ENCODE peak calls at places on chromosomes 12 and 14, in four cellular contexts. F is natural killer cell, O is thoracic aorta, K is Calu3. S is an unnamed sample.

GRCh38 chr12:32558941-32559340 is 120.2 kb upstream of the DNM1L start:
- DNase-seq in F (no peak), O (no peak), K (no peak), S (no peak)

GRCh38 chr12:132622437-132623071 is 4.0 kb downstream of the P2RX2 start:
- DNase-seq in F (no peak), O (peak), K (no peak), S (no peak)

GRCh38 chr12:128381537-128381936 is 114.6 kb downstream of the TMEM132C start:
- DNase-seq in F (no peak), O (no peak), K (no peak), S (no peak)

GRCh38 chr14:79074501-79074900 is 904.3 kb downstream of the NRXN3 start:
- DNase-seq in F (no peak), O (no peak), K (no peak), S (no peak)

GRCh38 chr14:102362084-102362483 is 606 bp downstream of the CINP start:
- DNase-seq in F (peak), O (no peak), K (no peak), S (peak)

GRCh38 chr12:102962532-102962931 is 5.1 kb downstream of the ASCL1 start:
- DNase-seq in F (no peak), O (no peak), K (no peak), S (no peak)

GRCh38 chr12:51293693-51294092 is 23.5 kb upstream of the SMAGP start:
- DNase-seq in F (no peak), O (no peak), K (no peak), S (no peak)

GRCh38 chr12:118946256-118946655 is 35.1 kb upstream of the SRRM4 start:
- DNase-seq in F (no peak), O (no peak), K (no peak), S (no peak)

GRCh38 chr12:45148017-45148416 is 67.9 kb upstream of the ANO6 start:
- DNase-seq in F (no peak), O (no peak), K (no peak), S (no peak)

GRCh38 chr14:90191154-90191553 is 65.2 kb upstream of the PSMC1 start:
- DNase-seq in F (no peak), O (no peak), K (no peak), S (no peak)

GRCh38 chr12:91810531-91810930 is 335.1 kb downstream of the BTG1 start:
- DNase-seq in F (no peak), O (no peak), K (no peak), S (no peak)

GRCh38 chr12:91817512-91817911 is 328.1 kb downstream of the BTG1 start:
- DNase-seq in F (no peak), O (no peak), K (no peak), S (no peak)

GRCh38 chr12:91813701-91814100 is 331.9 kb downstream of the BTG1 start:
- DNase-seq in F (no peak), O (no peak), K (no peak), S (no peak)

GRCh38 chr12:91810077-91810476 is 335.6 kb downstream of the BTG1 start:
- DNase-seq in F (no peak), O (no peak), K (no peak), S (no peak)

GRCh38 chr12:91811481-91812287 is 334.0 kb downstream of the BTG1 start:
- DNase-seq in F (peak), O (peak), K (peak), S (peak)
- TF ChIP-seq CTCF in F (peak), O (peak), K (peak), S (peak)

GRCh38 chr12:78118036-78118435 is 287.3 kb downstream of the NAV3 start:
- DNase-seq in F (no peak), O (no peak), K (peak), S (no peak)
- TF ChIP-seq CTCF in F (no peak), O (no peak), K (no peak), S (no peak)

DNA sequence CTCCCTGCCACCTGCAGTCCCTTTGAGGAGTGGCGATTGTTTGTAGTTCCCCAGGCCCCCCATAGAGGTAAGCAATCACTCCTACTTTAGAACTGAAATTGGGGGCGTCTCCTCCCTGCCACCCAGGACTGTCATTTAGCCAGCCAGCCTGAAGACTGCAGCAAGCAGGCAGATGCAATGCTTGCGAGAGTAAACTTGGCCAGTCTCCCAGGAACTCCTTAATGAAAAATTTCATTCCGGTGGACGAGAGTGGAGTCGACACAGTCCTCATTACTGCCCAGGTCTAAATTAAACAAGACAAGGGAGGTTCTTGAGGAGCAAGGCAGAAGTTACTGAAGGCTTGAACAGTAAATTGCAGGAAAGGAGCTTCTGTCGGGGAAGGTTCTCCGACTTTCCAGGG is 239.5 kb downstream of the SLC41A2 start:
- DNase-seq in F (no peak), O (no peak), K (no peak), S (no peak)
- TF ChIP-seq CTCF in F (no peak), O (no peak), K (no peak), S (no peak)

DNA sequence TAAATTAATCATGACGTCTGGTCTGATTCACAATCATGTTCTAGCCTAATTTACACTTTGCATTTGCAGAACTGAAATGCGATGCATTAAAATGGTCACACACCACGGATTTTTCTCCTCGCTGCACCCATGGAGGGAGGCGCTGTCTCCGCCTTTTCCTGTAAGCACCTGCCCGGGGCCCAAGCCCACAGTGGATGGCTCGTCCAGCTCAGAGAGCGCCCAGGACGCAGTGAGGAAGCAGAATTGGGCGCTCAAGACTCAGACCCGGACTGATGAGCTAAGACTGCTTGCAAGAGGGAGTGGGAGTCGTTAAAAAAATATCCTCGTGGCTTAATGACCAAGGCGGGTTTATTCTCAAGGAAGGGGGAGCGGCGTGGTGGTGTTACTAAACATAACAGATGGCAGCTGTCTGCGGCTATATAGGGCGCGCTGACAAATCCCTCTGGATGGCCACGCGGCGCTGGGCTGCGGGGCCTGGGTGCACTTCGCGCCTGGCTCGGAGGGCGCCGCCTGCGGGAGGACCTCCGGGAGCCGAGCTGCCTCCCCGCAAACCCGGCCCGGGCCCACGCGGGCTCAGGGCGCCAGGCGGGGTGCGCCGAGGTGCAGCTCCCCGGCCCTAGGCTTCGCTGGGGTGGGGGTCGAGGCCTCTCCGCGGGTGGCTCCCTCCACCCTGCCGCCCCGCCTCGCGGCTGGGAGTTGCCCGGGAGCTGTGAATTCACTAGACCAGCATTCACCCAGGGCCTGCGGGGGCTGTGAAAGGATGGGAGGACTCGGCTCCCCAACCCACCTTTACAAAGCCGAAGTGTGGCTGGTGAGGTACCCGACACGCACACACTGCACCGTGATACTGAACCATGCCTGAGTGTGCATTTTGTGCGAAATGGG is 78.7 kb downstream of the PPM1A start:
- DNase-seq in F (no peak), O (no peak), K (peak), S (no peak)
- TF ChIP-seq CTCF in F (no peak), O (no peak), K (no peak), S (no peak)